ENCODE peak calls at places on chromosome 12, in six cellular contexts. G is colonic mucosa, K is astrocyte of the cerebellum, D is choroid plexus epithelial cell, N is AG04450, H is pancreas. U is an unnamed sample.

GRCh38 chr12:104828015-104828414 is 130.1 kb downstream of the SLC41A2 start:
- DNase-seq in G (no peak), K (no peak), D (no peak), N (no peak), H (no peak), U (no peak)

GRCh38 chr12:20798561-20798960 is 11.9 kb upstream of the SLCO1B3 start:
- DNase-seq in G (no peak), K (peak), D (peak), N (no peak), H (no peak), U (no peak)

GRCh38 chr12:70617450-70617849 is 19.8 kb downstream of the PTPRB start:
- DNase-seq in G (no peak), K (no peak), D (peak), N (no peak), H (no peak), U (no peak)

GRCh38 chr12:79451365-79451764 is 239.4 kb downstream of the PAWR start:
- DNase-seq in G (no peak), K (no peak), D (no peak), N (no peak), H (no peak), U (no peak)

GRCh38 chr12:24845615-24846014 is 103.3 kb downstream of the BCAT1 start:
- DNase-seq in G (no peak), K (no peak), D (no peak), N (no peak), H (no peak), U (no peak)

GRCh38 chr12:104929926-104930325 is 28.2 kb downstream of the SLC41A2 start:
- DNase-seq in G (no peak), K (no peak), D (no peak), N (no peak), H (no peak), U (no peak)

GRCh38 chr12:64633186-64633939 is 23.1 kb downstream of the RASSF3 start:
- DNase-seq in G (no peak), K (no peak), D (no peak), N (no peak), H (no peak), U (no peak)

GRCh38 chr12:93682846-93683261 is 5.7 kb downstream of the CRADD start:
- DNase-seq in G (no peak), K (no peak), D (no peak), N (no peak), H (no peak), U (no peak)

GRCh38 chr12:107331471-107331870 is 238.1 kb upstream of the CRY1 start:
- DNase-seq in G (no peak), K (no peak), D (no peak), N (no peak), H (no peak), U (no peak)

GRCh38 chr12:96431067-96431466 is 30.8 kb upstream of the CDK17 start:
- DNase-seq in G (no peak), K (no peak), D (no peak), N (no peak), H (no peak), U (no peak)

GRCh38 chr12:96438330-96438729 is 38.1 kb upstream of the CDK17 start:
- DNase-seq in G (no peak), K (no peak), D (no peak), N (no peak), H (no peak), U (no peak)

GRCh38 chr12:96436366-96437295 is 36.4 kb upstream of the CDK17 start:
- DNase-seq in G (no peak), K (no peak), D (no peak), N (no peak), H (no peak), U (no peak)

GRCh38 chr12:96434107-96434506 is 33.9 kb upstream of the CDK17 start:
- DNase-seq in G (peak), K (peak), D (peak), N (peak), H (no peak), U (peak)
- H3K4me3 ChIP-seq in G (no peak), K (no peak), D (no peak), N (no peak), H (no peak), U (no peak)

DNA sequence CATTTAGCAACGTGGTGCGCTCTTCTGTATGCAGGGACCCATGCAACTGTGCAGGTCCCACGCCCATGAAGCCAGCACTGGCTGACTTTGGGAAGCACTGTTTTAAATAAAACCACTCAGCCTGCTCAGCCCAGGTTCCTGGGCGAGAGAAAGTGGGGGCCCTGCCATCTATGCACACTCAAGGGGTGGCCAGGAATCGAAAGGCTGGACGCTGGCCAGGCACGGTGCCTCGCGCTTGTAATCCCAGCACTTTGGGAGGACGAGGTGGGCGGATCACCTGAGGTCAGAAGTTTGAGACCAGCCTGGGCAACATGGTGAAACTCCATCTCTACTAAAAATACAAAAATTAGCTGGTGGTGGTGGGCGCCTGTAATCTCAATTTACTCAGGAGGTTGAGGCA is 179.9 kb upstream of the TBX3 start:
- DNase-seq in G (no peak), K (no peak), D (no peak), N (no peak), H (no peak), U (no peak)
- TF ChIP-seq CTCF in G (no peak), K (no peak), D (no peak), N (no peak), H (no peak), U (no peak)

GRCh38 chr12:11651785-11652184 is 2.3 kb downstream of the ETV6 start:
- DNase-seq in G (no peak), K (no peak), D (peak), N (no peak), H (no peak), U (no peak)

GRCh38 chr12:11650279-11650696 is 814 bp downstream of the ETV6 start:
- DNase-seq in G (peak), K (no peak), D (no peak), N (no peak), H (no peak), U (no peak)

GRCh38 chr12:11650697-11651281 is 1.3 kb downstream of the ETV6 start:
- DNase-seq in G (peak), K (no peak), D (peak), N (no peak), H (no peak), U (no peak)

GRCh38 chr12:11652351-11653040 is 3.0 kb downstream of the ETV6 start:
- DNase-seq in G (peak), K (no peak), D (peak), N (no peak), H (no peak), U (no peak)

DNA sequence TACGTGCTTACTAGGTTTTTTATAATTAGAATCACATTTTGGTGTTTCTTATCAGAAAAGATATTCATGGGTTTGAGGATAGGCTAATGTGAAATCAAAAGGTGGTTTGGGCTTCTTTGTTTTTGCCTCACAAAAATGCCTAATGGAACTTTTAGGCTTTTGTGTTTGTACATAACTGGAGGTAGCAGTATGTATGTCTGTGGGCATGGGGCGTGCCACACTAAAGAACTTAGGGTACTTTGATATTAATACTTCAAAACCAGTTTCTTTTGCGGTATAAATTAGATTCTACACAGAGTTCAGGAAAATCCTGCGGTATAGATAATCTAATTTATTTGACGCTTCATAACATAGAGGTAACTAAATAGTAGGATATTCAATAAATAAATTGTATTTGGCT is 1.9 kb downstream of the ETV6 start:
- DNase-seq in G (no peak), K (no peak), D (no peak), N (no peak), H (no peak), U (no peak)
- H3K4me3 ChIP-seq in G (peak), K (peak), D (peak), N (peak), H (peak), U (peak)

DNA sequence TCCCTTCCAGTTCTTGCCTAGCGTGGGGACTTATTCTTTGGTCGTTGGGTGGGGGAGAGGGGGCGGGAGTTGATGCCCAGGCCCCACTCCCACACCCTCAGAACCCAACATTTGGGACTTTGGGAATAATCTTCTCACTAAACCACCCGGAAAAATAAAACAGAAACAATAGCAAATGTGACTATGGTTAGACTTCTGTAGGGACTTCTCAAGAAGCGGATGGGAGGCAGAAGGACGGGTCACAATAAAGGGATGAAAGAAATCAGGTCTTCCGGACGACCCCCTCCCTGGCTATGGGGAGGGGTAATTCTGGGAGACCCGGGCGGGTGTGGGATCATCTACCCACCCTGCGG is 28.5 kb upstream of the SMUG1 start:
- DNase-seq in G (no peak), K (no peak), D (no peak), N (no peak), H (no peak), U (no peak)
- TF ChIP-seq CTCF in G (no peak), K (no peak), D (no peak), N (no peak), H (peak), U (no peak)

GRCh38 chr12:125068391-125068790 is 3.2 kb downstream of the AACS start:
- DNase-seq in G (no peak), K (no peak), D (no peak), N (no peak), H (no peak), U (no peak)

GRCh38 chr12:125065021-125065752 is at the start of gene AACS:
- DNase-seq in G (peak), K (peak), D (peak), N (peak), H (peak), U (no peak)

GRCh38 chr12:125065753-125066570 is 727 bp downstream of the AACS start:
- DNase-seq in G (peak), K (no peak), D (no peak), N (no peak), H (no peak), U (no peak)

GRCh38 chr12:125061229-125061628 is 4.0 kb upstream of the AACS start:
- DNase-seq in G (no peak), K (no peak), D (no peak), N (no peak), H (no peak), U (no peak)

DNA sequence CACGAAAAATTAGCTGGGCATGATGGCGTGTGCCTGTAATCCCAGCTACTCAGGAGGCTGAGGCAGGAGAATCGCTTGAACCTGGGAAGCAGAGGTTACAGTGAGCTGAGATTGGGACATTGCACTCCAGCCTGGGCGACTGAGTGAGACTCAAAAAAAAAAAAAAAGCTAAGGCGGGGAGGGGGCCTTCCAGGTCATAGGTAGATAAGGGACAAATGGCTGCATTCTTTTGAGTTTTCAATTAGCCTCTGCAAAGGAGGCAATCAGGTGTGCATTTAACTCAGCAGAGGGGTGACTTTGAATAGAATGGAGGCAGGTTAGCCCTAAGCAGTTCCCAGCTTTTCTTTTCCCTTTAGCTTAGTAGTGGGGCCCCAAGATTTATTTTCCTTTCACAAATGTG is 743 bp upstream of the AACS start:
- DNase-seq in G (no peak), K (no peak), D (no peak), N (no peak), H (no peak), U (no peak)
- H3K4me3 ChIP-seq in G (peak), K (peak), D (no peak), N (no peak), H (peak), U (peak)

GRCh38 chr12:32293808-32294419 is 105.4 kb upstream of the FGD4 start:
- DNase-seq in G (no peak), K (no peak), D (no peak), N (no peak), H (no peak), U (no peak)
- TF ChIP-seq CTCF in G (no peak), K (no peak), D (no peak), N (no peak), H (no peak), U (no peak)

GRCh38 chr12:127619869-127620769 is 646.9 kb upstream of the TMEM132C start:
- DNase-seq in G (no peak), K (no peak), D (no peak), N (no peak), H (no peak), U (no peak)
- H3K4me3 ChIP-seq in G (no peak), K (no peak), D (no peak), N (no peak), H (no peak), U (no peak)

DNA sequence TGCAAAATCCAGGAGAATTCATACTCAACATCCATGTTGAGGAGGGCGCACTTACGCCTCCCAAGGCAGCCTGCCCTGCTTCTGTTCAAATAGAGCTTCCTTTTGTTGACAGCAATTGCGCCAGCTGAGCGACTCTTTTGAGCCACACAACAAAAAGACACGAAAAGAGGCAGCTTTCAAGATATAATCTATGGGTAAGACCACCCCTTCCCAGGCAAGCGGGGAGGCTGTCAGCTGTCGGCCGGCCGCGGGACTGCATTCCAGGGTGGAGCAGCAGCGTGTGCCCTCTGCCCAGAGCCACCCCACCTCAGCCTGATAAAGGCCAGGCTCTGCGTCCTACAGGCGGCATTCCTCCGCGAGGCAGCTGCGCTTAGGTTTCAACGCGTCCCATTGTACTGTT is 15.8 kb upstream of the STAB2 start:
- DNase-seq in G (peak), K (no peak), D (no peak), N (no peak), H (no peak), U (no peak)
- TF ChIP-seq CTCF in G (no peak), K (no peak), D (no peak), N (no peak), H (no peak), U (no peak)